ENCODE peak calls at places on chromosomes 2 and 18, in six cellular contexts. L is GM23338, Y is cardiac muscle cell, Q is lower lobe of right lung, O is thyroid gland, D is BE2C. R is an unnamed sample. For H3K4me1, the result is how much of the 10 kb centered on the place peaks cover.

GRCh38 chr2:8682719-8683667 is 1.1 kb downstream of the ID2 start:
- DNase-seq in L (peak), Y (peak), Q (peak), O (peak), D (peak), R (peak)

GRCh38 chr2:74553892-74554820 is at the start of the genes DOK1 and LOXL3:
- DNase-seq in L (peak), Y (peak), Q (peak), O (peak), D (peak), R (peak)

GRCh38 chr18:33844232-33844631 is 266.2 kb downstream of the ASXL3 start:
- DNase-seq in L (no peak), Y (no peak), Q (no peak), O (peak), D (no peak), R (no peak)

GRCh38 chr2:207165121-207166038 is at the start of gene KLF7:
- DNase-seq in L (peak), Y (peak), Q (peak), O (peak), D (peak), R (peak)

GRCh38 chr18:40985441-40985840 is 969.6 kb upstream of the PIK3C3 start:
- DNase-seq in L (no peak), Y (no peak), Q (no peak), O (no peak), D (no peak), R (no peak)

GRCh38 chr2:84704505-84705244 is 176.2 kb downstream of the TRABD2A start:
- DNase-seq in L (no peak), Y (no peak), Q (peak), O (no peak), D (no peak), R (no peak)

GRCh38 chr18:3914833-3915598 is 465.0 kb downstream of the TGIF1 start:
- DNase-seq in L (no peak), Y (no peak), Q (no peak), O (no peak), D (no peak), R (no peak)

GRCh38 chr2:11663427-11663826 is 6.6 kb downstream of the NTSR2 start:
- DNase-seq in L (no peak), Y (no peak), Q (no peak), O (no peak), D (no peak), R (no peak)

GRCh38 chr2:173021939-173022371 is 53.7 kb upstream of the MAP3K20 start:
- DNase-seq in L (peak), Y (peak), Q (no peak), O (no peak), D (peak), R (no peak)

GRCh38 chr18:45519881-45520280 is 95.4 kb upstream of the SLC14A2 start:
- DNase-seq in L (no peak), Y (no peak), Q (no peak), O (no peak), D (no peak), R (no peak)

GRCh38 chr2:215680605-215681598 is 245.0 kb upstream of the FN1 start:
- DNase-seq in L (no peak), Y (peak), Q (no peak), O (peak), D (no peak), R (no peak)

GRCh38 chr2:75432761-75433361 is 127.9 kb downstream of the EVA1A start:
- DNase-seq in L (peak), Y (peak), Q (peak), O (peak), D (no peak), R (peak)

GRCh38 chr2:186894478-186894877 is 45.5 kb upstream of the ZSWIM2 start:
- DNase-seq in L (no peak), Y (no peak), Q (no peak), O (no peak), D (no peak), R (no peak)

DNA sequence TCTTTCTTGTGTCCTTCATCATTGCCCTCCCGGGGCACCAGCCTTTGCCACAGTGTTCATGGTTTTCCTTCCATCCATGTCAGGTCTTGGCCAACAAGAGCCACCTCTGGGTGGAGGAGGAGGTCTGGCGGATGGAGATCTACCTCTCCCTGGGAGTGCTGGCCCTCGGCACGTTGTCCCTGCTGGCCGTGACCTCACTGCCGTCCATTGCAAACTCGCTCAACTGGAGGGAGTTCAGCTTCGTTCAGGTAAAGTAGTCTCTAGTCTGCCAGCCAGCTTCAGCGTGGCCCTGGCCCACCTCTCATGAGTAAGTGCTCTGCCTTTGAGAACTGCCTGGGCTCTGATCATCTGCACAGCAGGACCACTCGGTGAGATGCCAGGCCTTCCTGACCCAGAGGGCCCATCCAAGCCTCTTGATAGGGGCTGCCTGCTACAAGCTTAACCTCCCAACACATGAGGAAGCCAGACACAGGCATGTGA is 31.0 kb downstream of the STEAP3 start:
- DNase-seq in L (no peak), Y (no peak), Q (no peak), O (no peak), D (no peak), R (no peak)
- H3K4me1 ChIP-seq in L (under half), Y (under half), Q (under half), O (under half), D (under half), R (under half)

DNA sequence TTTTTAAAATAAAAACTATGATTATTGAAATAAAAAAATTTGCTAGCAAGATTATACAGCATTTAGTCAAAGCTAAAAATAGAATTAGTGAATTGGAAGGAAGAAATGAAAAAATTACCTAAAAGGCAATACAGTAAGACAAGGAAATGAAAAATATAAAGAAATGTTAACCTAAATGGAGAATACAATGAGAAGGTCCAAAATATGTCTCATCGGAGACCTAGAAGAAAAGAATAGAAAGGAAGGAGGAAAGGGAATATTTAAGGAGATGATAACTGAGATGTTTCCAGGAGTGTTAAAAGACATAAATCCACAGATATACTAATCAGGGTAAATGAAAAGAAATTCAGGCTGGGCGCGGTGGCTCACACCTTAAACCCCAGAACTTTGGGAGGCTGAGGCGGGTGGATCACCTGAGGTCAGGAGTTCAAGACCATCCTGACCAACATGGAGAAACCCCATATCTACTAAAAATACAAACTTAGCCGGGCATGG is 78.9 kb downstream of the AFF3 start:
- DNase-seq in L (no peak), Y (no peak), Q (no peak), O (no peak), D (no peak), R (no peak)
- H3K4me1 ChIP-seq in L (under half), Y (under half), Q (under half), O (under half), D (under half), R (under half)

GRCh38 chr2:218878486-218878885 is 2.2 kb upstream of the WNT10A start:
- DNase-seq in L (no peak), Y (no peak), Q (no peak), O (no peak), D (peak), R (no peak)
- H3K4me1 ChIP-seq in L (under half), Y (under half), Q (under half), O (under half), D (under half), R (under half)

DNA sequence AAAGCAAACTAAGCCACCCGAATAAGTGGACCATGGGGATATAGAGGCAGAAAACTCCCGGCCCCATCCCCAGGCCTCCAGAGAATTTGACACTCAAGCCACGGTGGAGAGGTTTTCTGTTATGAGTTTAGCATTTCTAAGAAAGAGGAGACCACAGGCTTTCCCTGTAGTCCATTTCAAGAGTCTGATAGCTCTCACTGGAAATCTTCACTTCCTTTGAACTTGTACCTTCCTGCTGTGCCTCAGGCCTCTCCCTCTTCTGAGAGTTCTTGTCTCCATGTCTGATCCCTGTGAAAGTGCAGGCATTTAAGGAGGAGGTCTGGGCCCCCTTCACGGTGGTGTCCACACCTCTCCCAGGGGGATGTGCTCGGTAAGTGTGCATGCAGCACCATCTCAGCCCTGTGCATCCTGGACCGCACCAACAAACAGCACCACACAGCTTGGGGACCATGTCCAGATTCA is 113.7 kb downstream of the BCL2 start:
- DNase-seq in L (no peak), Y (no peak), Q (no peak), O (no peak), D (no peak), R (no peak)
- H3K4me1 ChIP-seq in L (under half), Y (under half), Q (under half), O (under half), D (under half), R (under half)